ENCODE peak calls at places on chromosome 15, in ten cellular contexts. T is anterior cingulate cortex, P is stromal cell of bone marrow, D is retinal pigment epithelial cell, X is astrocyte of the spinal cord, S is HFFc6, W is SK-MEL-5, A is cardiac fibroblast, E is heart left ventricle, Y is GDM1. F is an unnamed sample.

GRCh38 chr15:29099131-29099880 is 170.3 kb downstream of the NSMCE3 start:
- DNase-seq in T (no peak), P (no peak), D (no peak), X (no peak), S (no peak), W (no peak), A (no peak), E (no peak), Y (no peak), F (no peak)

GRCh38 chr15:42736793-42737528 is at the start of gene CDAN1:
- DNase-seq in T (peak), P (peak), D (peak), X (peak), S (peak), W (peak), A (peak), E (peak), Y (peak), F (peak)

GRCh38 chr15:88752956-88753355 is 50.3 kb upstream of the ACAN start:
- DNase-seq in T (no peak), P (no peak), D (no peak), X (no peak), S (no peak), W (no peak), A (no peak), E (no peak), Y (no peak), F (no peak)

GRCh38 chr15:80201256-80202015 is 48.6 kb downstream of the FAH start:
- DNase-seq in T (no peak), P (no peak), D (no peak), X (no peak), S (no peak), W (no peak), A (no peak), E (no peak), Y (no peak), F (no peak)

GRCh38 chr15:66938114-66938830 is 127.1 kb upstream of the SMAD3 start:
- DNase-seq in T (no peak), P (no peak), D (no peak), X (no peak), S (no peak), W (no peak), A (no peak), E (no peak), Y (no peak), F (no peak)

GRCh38 chr15:67880651-67881182 is 40.9 kb upstream of the RNU6-1 start:
- DNase-seq in T (no peak), P (no peak), D (no peak), X (no peak), S (no peak), W (no peak), A (peak), E (no peak), Y (peak), F (peak)

GRCh38 chr15:34709866-34710265 is 44.9 kb downstream of the GJD2 start:
- DNase-seq in T (no peak), P (no peak), D (no peak), X (peak), S (peak), W (no peak), A (peak), E (no peak), Y (no peak), F (no peak)

GRCh38 chr15:45790325-45790943 is 155.6 kb downstream of the SQOR start:
- DNase-seq in T (no peak), P (peak), D (no peak), X (no peak), S (no peak), W (peak), A (peak), E (no peak), Y (no peak), F (no peak)

GRCh38 chr15:88487796-88488523 is 20.5 kb downstream of the MRPS11 start:
- DNase-seq in T (no peak), P (no peak), D (no peak), X (no peak), S (no peak), W (no peak), A (no peak), E (no peak), Y (no peak), F (no peak)

GRCh38 chr15:73777741-73778140 is 24.6 kb upstream of the INSYN1 start:
- DNase-seq in T (no peak), P (no peak), D (no peak), X (no peak), S (no peak), W (no peak), A (no peak), E (no peak), Y (no peak), F (peak)

GRCh38 chr15:70892912-70893560 is 410 bp downstream of the LRRC49 start:
- DNase-seq in T (peak), P (peak), D (no peak), X (peak), S (peak), W (peak), A (peak), E (peak), Y (no peak), F (peak)

GRCh38 chr15:47374222-47374621 is 343.1 kb upstream of the SEMA6D start:
- DNase-seq in T (no peak), P (no peak), D (no peak), X (no peak), S (peak), W (peak), A (peak), E (no peak), Y (no peak), F (no peak)

GRCh38 chr15:33201376-33202189 is 7.1 kb upstream of the FMN1 start:
- DNase-seq in T (no peak), P (no peak), D (peak), X (peak), S (peak), W (peak), A (peak), E (no peak), Y (peak), F (no peak)

GRCh38 chr15:65249641-65250040 is 37.0 kb downstream of the PARP16 start:
- DNase-seq in T (no peak), P (no peak), D (no peak), X (no peak), S (no peak), W (no peak), A (no peak), E (no peak), Y (no peak), F (no peak)

GRCh38 chr15:39361497-39361896 is 219.4 kb upstream of the THBS1 start:
- DNase-seq in T (no peak), P (no peak), D (no peak), X (no peak), S (no peak), W (no peak), A (peak), E (no peak), Y (no peak), F (no peak)

GRCh38 chr15:60001642-60002527 is 2.2 kb upstream of the FOXB1 start:
- DNase-seq in T (no peak), P (no peak), D (no peak), X (no peak), S (no peak), W (no peak), A (no peak), E (no peak), Y (no peak), F (no peak)

GRCh38 chr15:25175033-25175788 is 220.4 kb downstream of the SNRPN start:
- DNase-seq in T (no peak), P (no peak), D (no peak), X (no peak), S (no peak), W (no peak), A (no peak), E (peak), Y (no peak), F (no peak)